ENCODE peak calls at places on chromosomes 12 and 14, in seven cellular contexts. T is fibroblast of lung, I is spleen, M is kidney epithelial cell, Y is brain microvascular endothelial cell, U is AG09309, E is GM12865. D is an unnamed sample.

GRCh38 chr12:88957358-88957757 is 377.1 kb upstream of the KITLG start:
- DNase-seq in T (no peak), E (no peak), U (no peak), M (no peak), Y (no peak), I (no peak), D (peak; percentile 45)

GRCh38 chr12:88391556-88391955 is 188.7 kb downstream of the KITLG start:
- DNase-seq in I (no peak), Y (peak; percentile 78), M (peak; percentile 61), T (peak; percentile 89), U (peak; percentile 84), E (peak; percentile 50), D (peak; percentile 82)

GRCh38 chr12:122190842-122191668 is 8.1 kb downstream of the LRRC43 start:
- DNase-seq in M (no peak), I (peak; percentile 82), U (no peak), E (peak; percentile 78), T (peak; percentile 40), Y (peak; percentile 62), D (peak; percentile 75)

GRCh38 chr12:130157998-130158774 is 4.1 kb upstream of the FZD10 start:
- DNase-seq in Y (no peak), M (no peak), T (no peak), U (no peak), E (no peak), I (no peak), D (no peak)

GRCh38 chr12:67677166-67677565 is 28.6 kb downstream of the DYRK2 start:
- DNase-seq in M (no peak), I (no peak), T (peak; percentile 27), Y (no peak), U (no peak), E (no peak), D (no peak)

GRCh38 chr12:49368240-49368600 is 958 bp downstream of the SPATS2 start:
- DNase-seq in Y (no peak), U (no peak), T (no peak), E (no peak), M (no peak), I (no peak), D (no peak)

GRCh38 chr12:131959641-131960589 is 10.2 kb downstream of the EP400 start:
- DNase-seq in T (peak; percentile 20), M (no peak), E (no peak), I (no peak), U (no peak), Y (no peak), D (no peak)

GRCh38 chr12:53340398-53340797 is 4.2 kb upstream of the SP7 start:
- DNase-seq in I (no peak), T (peak; percentile 15), M (no peak), Y (no peak), U (no peak), E (no peak), D (no peak)

GRCh38 chr14:22651586-22651985 is 7.4 kb upstream of the OR6J1 start:
- DNase-seq in U (no peak), T (no peak), I (no peak), M (no peak), E (no peak), Y (no peak), D (no peak)

GRCh38 chr14:79783061-79783460 is 428.2 kb downstream of the DIO2 start:
- DNase-seq in I (no peak), E (no peak), Y (no peak), M (no peak), U (no peak), T (no peak), D (no peak)

GRCh38 chr12:49750027-49750977 is 8.9 kb downstream of the TMBIM6 start:
- DNase-seq in Y (peak; percentile 32), M (peak; percentile 45), T (peak; percentile 55), E (peak; percentile 73), U (peak; percentile 57), I (no peak), D (peak; percentile 94)

GRCh38 chr12:69059465-69060457 is 126.8 kb upstream of the CPM start:
- DNase-seq in Y (peak; percentile 85), U (peak; percentile 79), I (no peak), M (peak; percentile 85), E (no peak), T (peak; percentile 96), D (peak; percentile 96)

GRCh38 chr12:94938583-94938982 is 64.9 kb downstream of the NDUFA12 start:
- DNase-seq in U (no peak), M (no peak), E (no peak), I (no peak), Y (no peak), T (no peak), D (no peak)

GRCh38 chr14:81269100-81269978 is 48.6 kb upstream of the GTF2A1 start:
- DNase-seq in M (peak; percentile 43), I (no peak), U (no peak), Y (peak; percentile 69), T (peak; percentile 57), E (peak; percentile 57), D (peak; percentile 74)

GRCh38 chr14:81269979-81270375 is 49.2 kb upstream of the GTF2A1 start:
- DNase-seq in M (no peak), U (no peak), Y (no peak), T (no peak), E (no peak), I (no peak), D (no peak)

GRCh38 chr14:81264011-81264410 is 43.3 kb upstream of the GTF2A1 start:
- DNase-seq in T (no peak), M (no peak), U (no peak), Y (no peak), I (no peak), E (no peak), D (no peak)

GRCh38 chr14:81265641-81266169 is 44.9 kb upstream of the GTF2A1 start:
- DNase-seq in E (no peak), M (no peak), Y (no peak), T (no peak), I (no peak), U (no peak), D (no peak)

GRCh38 chr14:81268016-81268416 is 47.3 kb upstream of the GTF2A1 start:
- DNase-seq in U (no peak), Y (peak; percentile 3), M (peak; percentile 39), E (no peak), I (no peak), T (peak; percentile 12), D (peak; percentile 72)
- TF ChIP-seq CTCF in U (no peak), Y (no peak), M (no peak), E (no peak), I (no peak), T (no peak), D (peak; percentile 16)

GRCh38 chr14:58884442-58884841 is 246.7 kb downstream of the DACT1 start:
- DNase-seq in E (peak; percentile 5), T (no peak), I (no peak), M (no peak), U (no peak), Y (no peak), D (no peak)
- TF ChIP-seq CTCF in E (peak; percentile 21), T (no peak), I (no peak), M (no peak), U (peak; percentile 5), Y (peak; percentile 17), D (peak; percentile 37)

GRCh38 chr14:73724696-73725095 is 10.5 kb upstream of the PNMA1 start:
- DNase-seq in Y (no peak), I (no peak), T (no peak), U (no peak), M (no peak), E (no peak), D (no peak)
- TF ChIP-seq CTCF in Y (no peak), I (no peak), T (no peak), U (no peak), M (no peak), E (no peak), D (no peak)

GRCh38 chr12:116408489-116409217 is 131.2 kb upstream of the MED13L start:
- DNase-seq in M (no peak), I (peak; percentile 29), T (no peak), E (no peak), U (no peak), Y (no peak), D (no peak)
- TF ChIP-seq CTCF in M (no peak), I (no peak), T (no peak), E (no peak), U (no peak), Y (no peak), D (no peak)